ENCODE peak calls at places on chromosomes 4 and X, in nine cellular contexts. E, J, V, T, I, R, N, H and M are unnamed samples.

GRCh38 chr4:95388911-95389310 is 159.9 kb downstream of the UNC5C start:
- DNase-seq in E (no peak), J (no peak), R (no peak), I (no peak), T (no peak), N (no peak), V (no peak), H (no peak), M (no peak)

GRCh38 chr4:7529368-7529923 is 94.7 kb upstream of the PSAPL1 start:
- DNase-seq in J (no peak), N (no peak), V (peak; percentile 40), E (no peak), R (no peak), H (no peak), I (no peak), T (no peak), M (no peak)

GRCh38 chrX:40127052-40127451 is 29.3 kb upstream of the BCOR start:
- DNase-seq in J (peak; percentile 32), E (no peak), N (no peak), V (no peak), H (no peak), R (no peak), I (no peak), T (no peak), M (no peak)

GRCh38 chr4:5051210-5051691 is at the start of gene STK32B:
- DNase-seq in T (peak; percentile 90), N (no peak), H (peak; percentile 51), J (peak; percentile 84), R (peak; percentile 46), E (peak; percentile 51), I (peak; percentile 61), V (peak; percentile 78), M (peak; percentile 36)

GRCh38 chr4:184769285-184769825 is 35.5 kb upstream of the CENPU start:
- DNase-seq in T (no peak), E (no peak), J (no peak), V (no peak), H (no peak), N (no peak), R (no peak), I (no peak), M (no peak)

GRCh38 chr4:169640261-169640880 is 20.0 kb downstream of the CLCN3 start:
- DNase-seq in J (no peak), E (no peak), I (no peak), N (no peak), T (peak; percentile 59), H (no peak), R (no peak), V (no peak), M (no peak)

GRCh38 chr4:182764137-182764536 is 153.0 kb downstream of the DCTD start:
- DNase-seq in H (no peak), V (no peak), R (no peak), N (no peak), J (peak; percentile 80), T (peak; percentile 15), I (no peak), E (no peak), M (no peak)

GRCh38 chrX:34559325-34559724 is 97.8 kb downstream of the TMEM47 start:
- DNase-seq in R (peak; percentile 1), J (no peak), E (no peak), V (no peak), H (no peak), I (no peak), N (peak; percentile 15), T (no peak), M (no peak)

GRCh38 chr4:110781944-110782343 is 159.1 kb upstream of the PITX2 start:
- DNase-seq in J (no peak), I (no peak), T (no peak), R (no peak), N (no peak), V (no peak), H (no peak), E (no peak), M (no peak)

GRCh38 chr4:139933541-139933940 is 220.4 kb downstream of the MAML3 start:
- DNase-seq in N (no peak), I (no peak), J (no peak), R (no peak), V (no peak), H (peak; percentile 74), E (no peak), T (no peak), M (no peak)

GRCh38 chrX:132810488-132810887 is 147.9 kb downstream of the HS6ST2 start:
- DNase-seq in N (no peak), E (no peak), I (no peak), H (no peak), R (no peak), J (no peak), V (no peak), T (no peak), M (no peak)

GRCh38 chrX:10350221-10350620 is 193.4 kb downstream of the CLCN4 start:
- DNase-seq in E (no peak), I (no peak), T (no peak), V (no peak), R (no peak), J (no peak), H (no peak), N (no peak), M (no peak)

GRCh38 chr4:159358226-159358625 is 255.3 kb downstream of the RAPGEF2 start:
- DNase-seq in V (no peak), I (no peak), H (no peak), J (peak; percentile 66), E (peak; percentile 17), T (peak; percentile 82), N (no peak), R (peak; percentile 18), M (no peak)

GRCh38 chr4:140047781-140048180 is 106.2 kb downstream of the MAML3 start:
- DNase-seq in N (no peak), J (no peak), T (no peak), E (no peak), I (no peak), H (no peak), V (no peak), R (no peak), M (no peak)

GRCh38 chr4:168832746-168833575 is 177.1 kb downstream of the CBR4 start:
- DNase-seq in T (peak; percentile 58), V (peak; percentile 77), I (peak; percentile 57), J (peak; percentile 53), R (peak; percentile 59), E (peak; percentile 42), N (no peak), H (no peak), M (no peak)

GRCh38 chrX:39491548-39492297 is 606.0 kb downstream of the BCOR start:
- DNase-seq in H (peak; percentile 10), R (no peak), I (no peak), E (no peak), T (no peak), J (no peak), N (no peak), V (no peak), M (peak; percentile 51)

GRCh38 chrX:151722241-151722846 is 6.5 kb downstream of the FATE1 start:
- DNase-seq in T (peak; percentile 76), R (no peak), V (no peak), J (no peak), H (peak; percentile 36), I (peak; percentile 73), E (no peak), N (no peak), M (peak; percentile 45)

GRCh38 chr4:173518419-173519102 is 11.5 kb downstream of the HAND2 start:
- DNase-seq in N (no peak), E (no peak), R (no peak), T (no peak), H (no peak), J (no peak), I (peak; percentile 55), V (peak; percentile 64), M (no peak)

GRCh38 chr4:74157116-74157742 is 689 bp upstream of the MTHFD2L start:
- DNase-seq in V (no peak), E (no peak), J (peak; percentile 40), N (no peak), H (peak; percentile 11), I (no peak), R (peak; percentile 15), T (peak; percentile 4), M (no peak)

GRCh38 chr4:176383273-176384077 is 63.7 kb downstream of the SPCS3 start:
- DNase-seq in R (no peak), H (no peak), I (no peak), V (no peak), J (peak; percentile 50), E (no peak), N (no peak), T (peak; percentile 40), M (no peak)

GRCh38 chrX:132704769-132705168 is 215.9 kb upstream of the MBNL3 start:
- DNase-seq in R (no peak), H (no peak), N (no peak), V (no peak), I (peak; percentile 83), E (no peak), J (no peak), T (no peak), M (no peak)

GRCh38 chrX:40346379-40346778 is 234.4 kb upstream of the ATP6AP2 start:
- DNase-seq in R (no peak), T (no peak), I (no peak), V (no peak), H (no peak), N (no peak), J (no peak), E (no peak), M (no peak)

GRCh38 chr4:110188113-110188512 is 10.3 kb downstream of the ELOVL6 start:
- DNase-seq in I (no peak), T (no peak), N (no peak), R (no peak), H (no peak), J (no peak), E (no peak), V (no peak), M (no peak)

GRCh38 chr4:40749717-40750460 is at the start of gene NSUN7:
- DNase-seq in J (peak; percentile 75), V (peak; percentile 73), E (no peak), R (peak; percentile 34), T (peak; percentile 36), N (peak; percentile 41), H (peak; percentile 93), I (peak; percentile 79), M (peak; percentile 88)

GRCh38 chr4:154332681-154333421 is 158.7 kb downstream of the DCHS2 start:
- DNase-seq in R (no peak), E (peak; percentile 57), V (peak; percentile 56), J (peak; percentile 55), I (peak; percentile 48), N (no peak), T (no peak), H (peak; percentile 14), M (peak; percentile 39)

GRCh38 chrX:56564182-56564885 is 907 bp downstream of the UBQLN2 start:
- DNase-seq in E (peak; percentile 11), V (no peak), I (peak; percentile 42), N (no peak), J (peak; percentile 57), T (peak; percentile 6), H (peak; percentile 15), R (peak; percentile 26), M (peak; percentile 24)

GRCh38 chr4:16449381-16449780 is 223.1 kb upstream of the TAPT1 start:
- DNase-seq in R (no peak), E (no peak), H (no peak), T (no peak), I (no peak), J (no peak), N (no peak), V (no peak), M (no peak)

GRCh38 chr4:7075962-7076693 is 8.3 kb upstream of the GRPEL1 start:
- DNase-seq in J (peak; percentile 82), H (no peak), R (no peak), T (peak; percentile 12), N (no peak), V (no peak), E (no peak), I (no peak), M (no peak)